ENCODE peak calls at places on chromosomes 4 and X, in four cellular contexts. Y, K, B and Q are unnamed samples.

GRCh38 chr4:24763631-24764302 is 31.6 kb upstream of the SOD3 start:
- DNase-seq in Y (no peak), K (no peak), B (no peak), Q (no peak)

GRCh38 chrX:107684956-107685385 is 56.7 kb downstream of the PRPS1 start:
- DNase-seq in Y (no peak), K (no peak), B (no peak), Q (peak)

GRCh38 chr4:92305878-92306520 is 2.2 kb downstream of the GRID2 start:
- DNase-seq in Y (no peak), K (no peak), B (peak), Q (no peak)

GRCh38 chr4:19945979-19946380 is 305.7 kb upstream of the SLIT2 start:
- DNase-seq in Y (peak), K (no peak), B (no peak), Q (no peak)

GRCh38 chrX:50115973-50116372 is 84.8 kb downstream of the AKAP4 start:
- DNase-seq in Y (no peak), K (no peak), B (no peak), Q (no peak)

GRCh38 chr4:144699565-144699964 is 53.6 kb downstream of the HHIP start:
- DNase-seq in Y (no peak), K (no peak), B (no peak), Q (no peak)

GRCh38 chrX:95893632-95894031 is 791.0 kb upstream of the DIAPH2 start:
- DNase-seq in Y (no peak), K (no peak), B (no peak), Q (no peak)

GRCh38 chrX:153768311-153769157 is 4.5 kb downstream of the PLXNB3 start:
- DNase-seq in Y (no peak), K (no peak), B (peak), Q (no peak)

GRCh38 chr4:36399762-36400353 is 118.4 kb downstream of the DTHD1 start:
- DNase-seq in Y (no peak), K (no peak), B (no peak), Q (peak)

GRCh38 chrX:40189018-40189417 is 91.3 kb upstream of the BCOR start:
- DNase-seq in Y (no peak), K (no peak), B (no peak), Q (no peak)

GRCh38 chrX:129316461-129316860 is 206.8 kb downstream of the SMARCA1 start:
- DNase-seq in Y (no peak), K (no peak), B (no peak), Q (no peak)

DNA sequence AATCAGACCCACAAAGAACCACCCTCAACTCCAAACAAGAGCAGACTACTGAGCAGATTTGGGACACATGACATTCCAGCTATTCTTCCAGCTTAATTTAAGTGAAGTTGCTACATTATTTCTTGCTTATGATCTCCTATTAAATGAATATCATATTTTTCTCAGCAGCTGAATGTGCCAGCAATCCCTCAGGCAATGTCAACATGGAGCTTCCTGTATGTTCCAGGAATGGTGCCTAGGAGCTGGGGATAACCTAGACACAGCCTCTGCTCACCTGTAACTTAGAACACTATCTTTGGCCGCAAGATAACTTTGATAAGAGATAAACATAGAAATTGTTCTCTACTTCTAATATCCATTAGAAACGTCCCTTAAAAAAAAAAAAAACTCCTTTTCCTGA is 274.4 kb upstream of the RASGEF1B start:
- DNase-seq in Y (no peak), K (no peak), B (no peak), Q (no peak)
- TF ChIP-seq JUND in Y (no peak), K (no peak), B (no peak), Q (no peak)

GRCh38 chr4:71553605-71554004 is 214.8 kb downstream of the SLC4A4 start:
- DNase-seq in Y (peak), K (no peak), B (peak), Q (peak)
- TF ChIP-seq JUND in Y (no peak), K (no peak), B (no peak), Q (no peak)

GRCh38 chrX:4358577-4358976 is 645.1 kb upstream of the PRKX start:
- DNase-seq in Y (no peak), K (no peak), B (no peak), Q (no peak)
- TF ChIP-seq JUND in Y (no peak), K (no peak), B (no peak), Q (no peak)

GRCh38 chr4:122854444-122854843 is 27.8 kb downstream of the FGF2 start:
- DNase-seq in Y (no peak), K (no peak), B (no peak), Q (no peak)
- TF ChIP-seq JUND in Y (no peak), K (no peak), B (no peak), Q (no peak)

GRCh38 chr4:67680568-67681222 is 20.3 kb downstream of the UBA6 start:
- DNase-seq in Y (no peak), K (no peak), B (no peak), Q (no peak)
- TF ChIP-seq JUND in Y (no peak), K (no peak), B (no peak), Q (no peak)

GRCh38 chr4:157674699-157675098 is 454.2 kb downstream of the GRIA2 start:
- DNase-seq in Y (no peak), K (no peak), B (no peak), Q (no peak)
- TF ChIP-seq JUND in Y (no peak), K (no peak), B (no peak), Q (no peak)

GRCh38 chr4:1209821-1210220 is 37.4 kb upstream of the SPON2 start:
- DNase-seq in Y (no peak), K (no peak), B (peak), Q (no peak)
- TF ChIP-seq JUND in Y (no peak), K (no peak), B (no peak), Q (no peak)

GRCh38 chr4:75004755-75005668 is 72.1 kb downstream of the PARM1 start:
- DNase-seq in Y (no peak), K (no peak), B (no peak), Q (no peak)
- TF ChIP-seq JUND in Y (no peak), K (no peak), B (no peak), Q (no peak)

DNA sequence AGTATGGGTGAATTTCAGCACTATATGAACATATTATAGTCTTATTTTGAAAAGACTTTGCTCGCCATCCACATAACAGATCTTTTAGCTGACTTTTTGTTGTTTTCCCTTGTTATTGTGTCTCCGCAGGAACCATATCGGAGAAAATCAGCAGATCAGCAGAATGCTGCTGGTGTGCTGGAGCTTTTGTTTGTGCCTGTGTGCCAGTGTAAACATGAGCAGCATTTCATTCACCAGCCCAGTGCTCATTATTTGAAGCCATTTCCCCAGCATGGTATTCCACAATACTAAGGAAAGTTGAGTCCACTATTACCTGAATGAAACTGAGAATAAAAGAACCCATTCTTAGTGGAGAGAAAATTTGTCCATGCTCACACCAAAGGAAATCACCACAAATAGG is 261.8 kb upstream of the ARX start:
- DNase-seq in Y (no peak), K (no peak), B (no peak), Q (no peak)
- TF ChIP-seq JUND in Y (no peak), K (no peak), B (no peak), Q (no peak)